ENCODE peak calls at places on chromosomes 13 and 19, in four cellular contexts. F is pancreas, V is lower leg skin, C is EL. D is an unnamed sample.
A peak's percentile ranks its signal among the peaks of the same experiment; 100 is the strongest.

GRCh38 chr13:21069561-21070004 is 8.2 kb upstream of the LATS2 start:
- DNase-seq in F (peak; percentile 26), V (no peak), C (peak; percentile 97), D (no peak)

GRCh38 chr13:106797081-106797640 is 229.2 kb upstream of the ARGLU1 start:
- DNase-seq in F (no peak), V (no peak), C (no peak), D (no peak)

GRCh38 chr13:49539313-49539712 is 43.6 kb downstream of the PHF11 start:
- DNase-seq in F (no peak), V (no peak), C (no peak), D (no peak)

GRCh38 chr19:7562646-7563393 is 27.3 kb downstream of the PNPLA6 start:
- DNase-seq in F (no peak), V (no peak), C (no peak), D (no peak)

GRCh38 chr13:41060723-41061074 is 610 bp upstream of the WBP4 start:
- DNase-seq in F (peak; percentile 79), V (peak; percentile 96), C (peak; percentile 87), D (peak; percentile 91)

GRCh38 chr19:50679177-50680125 is 30.2 kb downstream of the C19orf81 start:
- DNase-seq in F (peak; percentile 61), V (peak; percentile 93), C (peak; percentile 72), D (peak; percentile 72)

GRCh38 chr19:9819590-9819898 is 665 bp upstream of the FBXL12 start:
- DNase-seq in F (no peak), V (no peak), C (no peak), D (no peak)

GRCh38 chr19:17766543-17767131 is 15.4 kb downstream of the FCHO1 start:
- DNase-seq in F (peak; percentile 71), V (peak; percentile 94), C (peak; percentile 80), D (peak; percentile 84)

D was measured in right lobe of liver.